ENCODE peak calls at places on chromosomes 2 and 18, in eight cellular contexts. V, B, A, F, S, T, R and L are unnamed samples.

GRCh38 chr2:211751853-211752252 is 786.7 kb downstream of the ERBB4 start:
- DNase-seq in R (no peak), F (no peak), V (no peak), B (no peak), A (no peak), T (no peak), S (no peak), L (no peak)

GRCh38 chr18:73979742-73980141 is 167.9 kb downstream of the FBXO15 start:
- DNase-seq in A (no peak), F (no peak), S (no peak), B (no peak), T (no peak), R (no peak), V (no peak), L (no peak)

GRCh38 chr18:13635046-13635445 is 91.3 kb downstream of the FAM210A start:
- DNase-seq in T (no peak), F (no peak), S (no peak), B (no peak), A (no peak), R (no peak), V (no peak), L (no peak)

GRCh38 chr2:236749346-236749745 is 179.7 kb downstream of the ACKR3 start:
- DNase-seq in V (no peak), S (no peak), A (no peak), F (no peak), T (no peak), B (no peak), R (no peak), L (no peak)

GRCh38 chr2:186853871-186854435 is 5.0 kb upstream of the ZSWIM2 start:
- DNase-seq in A (no peak), V (no peak), R (peak; percentile 13), B (no peak), T (no peak), S (no peak), F (no peak), L (no peak)

GRCh38 chr2:218781691-218782528 is at the start of gene CYP27A1:
- DNase-seq in F (peak; percentile 75), A (no peak), V (peak; percentile 12), S (no peak), B (no peak), T (no peak), R (no peak), L (no peak)

GRCh38 chr2:25481381-25482310 is 139.9 kb upstream of the DNMT3A start:
- DNase-seq in A (no peak), T (no peak), R (peak; percentile 30), F (no peak), S (no peak), B (no peak), V (no peak), L (no peak)

GRCh38 chr2:229273384-229274338 is 2.6 kb upstream of the PID1 start:
- DNase-seq in V (no peak), B (peak; percentile 71), S (no peak), A (no peak), F (no peak), T (peak; percentile 45), R (peak; percentile 79), L (peak; percentile 87)